ENCODE peak calls at places on chromosomes 6 and 20, in seven cellular contexts. U, X, L, M, O, D and J are unnamed samples.

GRCh38 chr6:3194535-3195376 is 32.7 kb downstream of the TUBB2B start:
- DNase-seq in U (peak; percentile 50), L (peak; percentile 59), D (peak; percentile 94), O (no peak), X (peak; percentile 70), M (peak; percentile 72), J (no peak)

GRCh38 chr6:133741375-133741861 is 147.5 kb upstream of the TCF21 start:
- DNase-seq in D (peak; percentile 24), O (peak; percentile 70), X (no peak), U (no peak), M (no peak), L (no peak), J (no peak)

GRCh38 chr6:4676016-4676415 is 100.2 kb upstream of the CDYL start:
- DNase-seq in U (no peak), M (no peak), O (no peak), L (no peak), X (no peak), D (no peak), J (no peak)

GRCh38 chr20:20849126-20849525 is 136.7 kb upstream of the RALGAPA2 start:
- DNase-seq in M (no peak), O (no peak), X (no peak), L (no peak), D (no peak), U (no peak), J (no peak)

GRCh38 chr6:108565893-108566292 is 5.2 kb downstream of the FOXO3 start:
- DNase-seq in D (no peak), O (peak; percentile 37), U (peak; percentile 43), M (peak; percentile 91), X (peak; percentile 64), L (no peak), J (peak; percentile 54)

GRCh38 chr6:95185874-95186273 is 391.5 kb upstream of the MANEA start:
- DNase-seq in U (no peak), M (no peak), D (no peak), L (no peak), O (no peak), X (no peak), J (no peak)

GRCh38 chr6:37820713-37821069 is 1.2 kb downstream of the ZFAND3 start:
- DNase-seq in U (no peak), L (no peak), M (no peak), O (peak; percentile 13), X (no peak), D (peak; percentile 16), J (no peak)

GRCh38 chr20:34708621-34709043 is 4.5 kb downstream of the TP53INP2 start:
- DNase-seq in U (peak; percentile 56), D (peak; percentile 45), X (peak; percentile 68), O (peak; percentile 47), M (peak; percentile 44), L (no peak), J (peak; percentile 40)

GRCh38 chr20:54256202-54256601 is 48.3 kb downstream of the PFDN4 start:
- DNase-seq in O (no peak), L (no peak), U (no peak), D (no peak), X (no peak), M (no peak), J (no peak)

GRCh38 chr6:5580736-5581568 is 319.6 kb downstream of the FARS2 start:
- DNase-seq in D (no peak), X (peak; percentile 24), L (no peak), U (no peak), O (no peak), M (no peak), J (no peak)

GRCh38 chr6:80605165-80605989 is 498.9 kb downstream of the BCKDHB start:
- DNase-seq in U (no peak), L (peak; percentile 64), O (peak; percentile 63), D (peak; percentile 50), M (peak; percentile 63), X (peak; percentile 18), J (peak; percentile 57)

GRCh38 chr6:156776841-156777576 is at the start of gene ARID1B:
- DNase-seq in U (peak; percentile 89), L (peak; percentile 76), O (peak; percentile 84), X (peak; percentile 93), M (peak; percentile 84), D (peak; percentile 85), J (peak; percentile 80)

GRCh38 chr20:50373674-50374286 is 136.4 kb upstream of the PTPN1 start:
- DNase-seq in L (no peak), X (no peak), U (no peak), D (peak; percentile 14), M (peak; percentile 48), O (peak; percentile 44), J (no peak)

GRCh38 chr6:27161946-27162603 is 85.4 kb upstream of the PRSS16 start:
- DNase-seq in O (peak; percentile 78), L (peak; percentile 80), X (peak; percentile 62), M (peak; percentile 72), D (no peak), U (no peak), J (peak; percentile 45)

GRCh38 chr6:26280409-26280808 is 84.6 kb upstream of the BTN3A2 start:
- DNase-seq in L (no peak), X (no peak), D (no peak), M (no peak), U (no peak), O (no peak), J (no peak)

GRCh38 chr20:63381781-63382431 is 20.8 kb upstream of the CHRNA4 start:
- DNase-seq in O (no peak), L (no peak), D (no peak), U (no peak), M (peak; percentile 3), X (no peak), J (no peak)

GRCh38 chr6:162177733-162178132 is 549.8 kb downstream of the PRKN start:
- DNase-seq in M (peak; percentile 3), L (peak; percentile 33), X (no peak), D (peak; percentile 30), O (no peak), U (peak; percentile 43), J (no peak)

GRCh38 chr20:48350291-48350988 is 477.4 kb downstream of the PREX1 start:
- DNase-seq in L (no peak), M (peak; percentile 10), U (no peak), X (peak; percentile 67), D (peak; percentile 93), O (no peak), J (no peak)

GRCh38 chr20:1566701-1567100 is 9.2 kb upstream of the SIRPD start:
- DNase-seq in U (no peak), X (no peak), O (peak; percentile 34), M (no peak), D (no peak), L (no peak), J (no peak)

GRCh38 chr6:25366785-25367657 is 87.8 kb downstream of the CARMIL1 start:
- DNase-seq in M (peak; percentile 14), D (no peak), O (peak; percentile 69), X (peak; percentile 68), U (no peak), L (no peak), J (peak; percentile 82)

GRCh38 chr6:38588631-38589366 is 50.9 kb downstream of the BTBD9 start:
- DNase-seq in L (no peak), U (no peak), M (peak; percentile 51), O (peak; percentile 88), D (no peak), X (no peak), J (no peak)

DNA sequence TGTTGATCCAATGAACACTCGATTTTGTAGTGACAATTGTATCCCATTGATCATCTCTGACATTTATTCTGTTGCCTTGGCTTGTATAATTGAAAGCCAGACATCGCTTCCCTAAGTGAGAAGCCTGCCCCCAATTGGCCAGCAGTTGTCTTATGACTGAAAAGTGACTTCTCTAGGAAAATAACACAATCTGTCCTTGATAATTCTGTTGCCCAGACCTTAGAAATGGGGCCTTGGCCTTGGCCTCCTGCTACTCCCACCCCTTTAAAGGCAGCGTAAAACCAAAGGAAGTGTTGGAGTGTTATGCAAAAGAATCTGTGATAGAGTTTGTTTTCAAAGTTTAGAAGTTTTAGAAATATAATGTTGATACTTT is 39.8 kb downstream of the TXLNB start:
- DNase-seq in O (no peak), X (no peak), D (no peak), U (no peak), M (no peak), L (no peak), J (no peak)
- H3K4me3 ChIP-seq in O (no peak overlapping the region), X (no peak overlapping the region), D (no peak overlapping the region), U (no peak overlapping the region), M (no peak overlapping the region), L (no peak overlapping the region), J (no peak overlapping the region)

GRCh38 chr6:84763397-84764331 is 734 bp downstream of the TBX18 start:
- DNase-seq in L (peak; percentile 89), M (peak; percentile 97), U (no peak), D (peak; percentile 72), X (no peak), O (peak; percentile 23), J (no peak)

GRCh38 chr6:84764332-84765049 is at the start of gene TBX18:
- DNase-seq in U (peak; percentile 91), O (peak; percentile 94), X (no peak), D (peak; percentile 97), L (peak; percentile 100), M (peak; percentile 100), J (no peak)

GRCh38 chr6:84766118-84766683 is 1.8 kb upstream of the TBX18 start:
- DNase-seq in M (peak; percentile 88), L (no peak), D (peak; percentile 32), U (no peak), O (no peak), X (no peak), J (no peak)

GRCh38 chr6:84762941-84763396 is 1.4 kb downstream of the TBX18 start:
- DNase-seq in D (peak; percentile 44), O (no peak), M (no peak), X (no peak), L (no peak), U (peak; percentile 34), J (no peak)

GRCh38 chr6:84762220-84762940 is 2.0 kb downstream of the TBX18 start:
- DNase-seq in M (peak; percentile 74), U (no peak), O (no peak), D (peak; percentile 73), X (no peak), L (no peak), J (no peak)
- H3K4me3 ChIP-seq in M (peak overlapping the region; percentile 92), U (peak overlapping the region; percentile 20), O (no peak overlapping the region), D (no peak overlapping the region), X (no peak overlapping the region), L (peak overlapping the region; percentile 76), J (no peak overlapping the region)

DNA sequence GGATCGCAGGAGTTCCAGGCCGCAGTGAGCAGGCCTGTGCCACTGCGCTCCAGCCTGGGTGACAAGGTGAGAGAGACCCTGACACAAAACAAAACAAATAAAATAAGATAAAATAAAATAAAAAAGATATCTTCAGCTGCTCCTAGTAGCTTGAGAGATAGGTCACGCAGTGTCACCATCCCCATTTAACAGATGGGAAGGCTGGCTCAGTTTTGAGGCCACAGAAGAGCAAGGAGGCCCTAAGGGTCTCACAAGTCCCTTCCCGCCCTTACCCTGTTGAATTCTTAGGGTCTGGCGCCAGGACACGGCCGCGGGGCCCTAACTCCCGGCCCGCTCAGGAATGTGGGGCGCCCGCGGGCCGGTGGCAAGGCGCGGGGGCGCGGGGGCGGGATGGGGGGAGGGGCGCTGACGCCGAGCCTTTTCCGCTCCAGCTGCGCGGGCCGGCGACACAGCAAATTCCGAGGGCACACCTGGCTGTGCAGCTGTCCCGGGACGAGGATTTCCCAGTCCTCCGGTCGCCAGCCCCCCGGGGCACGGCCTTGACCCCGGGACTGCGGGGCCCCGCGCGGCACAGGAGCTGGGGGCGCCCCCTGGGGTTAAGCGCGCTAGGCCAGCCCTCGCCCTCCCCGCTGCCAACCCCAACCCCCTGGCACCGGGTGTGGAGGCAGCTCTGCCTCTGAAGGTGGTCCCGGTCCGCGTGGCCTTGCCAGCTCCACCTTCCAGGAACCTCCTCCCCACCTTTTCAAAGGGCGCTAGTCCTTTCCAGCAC is 10.3 kb upstream of the R3HDML start:
- DNase-seq in D (peak; percentile 27), O (no peak), M (no peak), U (no peak), X (no peak), L (no peak), J (peak; percentile 16)
- H3K4me3 ChIP-seq in D (no peak overlapping the region), O (no peak overlapping the region), M (no peak overlapping the region), U (peak overlapping the region; percentile 39), X (peak overlapping the region; percentile 46), L (no peak overlapping the region), J (peak overlapping the region; percentile 62)

GRCh38 chr6:33568826-33569570 is 11.1 kb downstream of the BAK1 start:
- DNase-seq in M (no peak), L (no peak), X (no peak), O (no peak), D (no peak), U (no peak), J (no peak)
- H3K4me3 ChIP-seq in M (no peak overlapping the region), L (no peak overlapping the region), X (no peak overlapping the region), O (no peak overlapping the region), D (no peak overlapping the region), U (no peak overlapping the region), J (no peak overlapping the region)